ENCODE peak calls at places on chromosomes 13 and 19, in nine cellular contexts. One of them, this sample, is unnamed.

GRCh38 chr13:51585696-51586095 is 1.4 kb downstream of the WDFY2 start:
- DNase-seq in heart left ventricle: no peak
- DNase-seq in right atrium auricular region: no peak
- DNase-seq in GM23338: no peak
- DNase-seq in IMR-90: peak; percentile 62
- DNase-seq in OCI-LY7: peak; percentile 26
- DNase-seq in right lobe of liver: no peak
- DNase-seq in heart right ventricle: no peak
- DNase-seq in breast epithelium: no peak
- DNase-seq in this sample: no peak

GRCh38 chr13:74434782-74435181 is 300.6 kb upstream of the KLF12 start:
- DNase-seq in IMR-90: no peak
- DNase-seq in right atrium auricular region: no peak
- DNase-seq in breast epithelium: no peak
- DNase-seq in heart right ventricle: no peak
- DNase-seq in GM23338: no peak
- DNase-seq in OCI-LY7: no peak
- DNase-seq in right lobe of liver: no peak
- DNase-seq in heart left ventricle: no peak
- DNase-seq in this sample: no peak

GRCh38 chr13:111327701-111328100 is 7.3 kb downstream of the TEX29 start:
- DNase-seq in OCI-LY7: no peak
- DNase-seq in heart left ventricle: no peak
- DNase-seq in GM23338: no peak
- DNase-seq in IMR-90: no peak
- DNase-seq in right atrium auricular region: no peak
- DNase-seq in right lobe of liver: no peak
- DNase-seq in breast epithelium: no peak
- DNase-seq in heart right ventricle: no peak
- DNase-seq in this sample: no peak

GRCh38 chr13:112467236-112467635 is 91.1 kb downstream of the SPACA7 start:
- DNase-seq in heart left ventricle: no peak
- DNase-seq in OCI-LY7: no peak
- DNase-seq in right lobe of liver: no peak
- DNase-seq in IMR-90: no peak
- DNase-seq in heart right ventricle: no peak
- DNase-seq in right atrium auricular region: no peak
- DNase-seq in GM23338: no peak
- DNase-seq in breast epithelium: no peak
- DNase-seq in this sample: no peak

GRCh38 chr19:5850743-5851293 is 431 bp downstream of the FUT3 start:
- DNase-seq in right lobe of liver: peak; percentile 67
- DNase-seq in OCI-LY7: peak; percentile 16
- DNase-seq in heart right ventricle: no peak
- DNase-seq in heart left ventricle: no peak
- DNase-seq in breast epithelium: peak; percentile 53
- DNase-seq in GM23338: no peak
- DNase-seq in right atrium auricular region: no peak
- DNase-seq in IMR-90: peak; percentile 53
- DNase-seq in this sample: peak; percentile 87

GRCh38 chr19:43784981-43785808 is 4.4 kb upstream of the KCNN4 start:
- DNase-seq in right lobe of liver: no peak
- DNase-seq in OCI-LY7: peak; percentile 86
- DNase-seq in breast epithelium: peak; percentile 65
- DNase-seq in IMR-90: peak; percentile 67
- DNase-seq in heart right ventricle: peak; percentile 50
- DNase-seq in heart left ventricle: peak; percentile 50
- DNase-seq in GM23338: peak; percentile 92
- DNase-seq in right atrium auricular region: peak; percentile 71
- DNase-seq in this sample: peak; percentile 70

GRCh38 chr13:103156346-103156998 is 90.3 kb upstream of the SLC10A2 start:
- DNase-seq in right lobe of liver: no peak
- DNase-seq in OCI-LY7: no peak
- DNase-seq in IMR-90: no peak
- DNase-seq in heart left ventricle: no peak
- DNase-seq in right atrium auricular region: no peak
- DNase-seq in breast epithelium: no peak
- DNase-seq in heart right ventricle: no peak
- DNase-seq in GM23338: no peak
- DNase-seq in this sample: no peak

GRCh38 chr13:42702726-42703125 is 78.7 kb upstream of the FAM216B start:
- DNase-seq in OCI-LY7: no peak
- DNase-seq in breast epithelium: no peak
- DNase-seq in GM23338: no peak
- DNase-seq in heart left ventricle: no peak
- DNase-seq in IMR-90: no peak
- DNase-seq in right atrium auricular region: no peak
- DNase-seq in heart right ventricle: no peak
- DNase-seq in right lobe of liver: no peak
- DNase-seq in this sample: no peak

GRCh38 chr19:18438331-18439024 is 545 bp upstream of the ISYNA1 start:
- DNase-seq in right lobe of liver: no peak
- DNase-seq in heart right ventricle: peak; percentile 68
- DNase-seq in breast epithelium: peak; percentile 50
- DNase-seq in OCI-LY7: no peak
- DNase-seq in right atrium auricular region: no peak
- DNase-seq in GM23338: peak; percentile 64
- DNase-seq in IMR-90: no peak
- DNase-seq in heart left ventricle: peak; percentile 76
- DNase-seq in this sample: no peak

GRCh38 chr19:18440421-18440877 is 2.5 kb upstream of the ISYNA1 start:
- DNase-seq in heart left ventricle: no peak
- DNase-seq in OCI-LY7: peak; percentile 57
- DNase-seq in IMR-90: no peak
- DNase-seq in heart right ventricle: no peak
- DNase-seq in right atrium auricular region: no peak
- DNase-seq in breast epithelium: no peak
- DNase-seq in GM23338: peak; percentile 69
- DNase-seq in right lobe of liver: no peak
- DNase-seq in this sample: no peak

GRCh38 chr19:18439910-18440237 is 1.9 kb upstream of the ISYNA1 start:
- DNase-seq in breast epithelium: no peak
- DNase-seq in heart left ventricle: no peak
- DNase-seq in right lobe of liver: no peak
- DNase-seq in GM23338: no peak
- DNase-seq in OCI-LY7: no peak
- DNase-seq in IMR-90: no peak
- DNase-seq in right atrium auricular region: no peak
- DNase-seq in heart right ventricle: no peak
- DNase-seq in this sample: no peak

GRCh38 chr19:18437481-18438330 is at the start of gene ISYNA1:
- DNase-seq in heart right ventricle: peak; percentile 69
- DNase-seq in GM23338: peak; percentile 79
- DNase-seq in heart left ventricle: peak; percentile 77
- DNase-seq in right lobe of liver: no peak
- DNase-seq in IMR-90: peak; percentile 20
- DNase-seq in right atrium auricular region: no peak
- DNase-seq in breast epithelium: peak; percentile 56
- DNase-seq in OCI-LY7: no peak
- DNase-seq in this sample: peak; percentile 82

DNA sequence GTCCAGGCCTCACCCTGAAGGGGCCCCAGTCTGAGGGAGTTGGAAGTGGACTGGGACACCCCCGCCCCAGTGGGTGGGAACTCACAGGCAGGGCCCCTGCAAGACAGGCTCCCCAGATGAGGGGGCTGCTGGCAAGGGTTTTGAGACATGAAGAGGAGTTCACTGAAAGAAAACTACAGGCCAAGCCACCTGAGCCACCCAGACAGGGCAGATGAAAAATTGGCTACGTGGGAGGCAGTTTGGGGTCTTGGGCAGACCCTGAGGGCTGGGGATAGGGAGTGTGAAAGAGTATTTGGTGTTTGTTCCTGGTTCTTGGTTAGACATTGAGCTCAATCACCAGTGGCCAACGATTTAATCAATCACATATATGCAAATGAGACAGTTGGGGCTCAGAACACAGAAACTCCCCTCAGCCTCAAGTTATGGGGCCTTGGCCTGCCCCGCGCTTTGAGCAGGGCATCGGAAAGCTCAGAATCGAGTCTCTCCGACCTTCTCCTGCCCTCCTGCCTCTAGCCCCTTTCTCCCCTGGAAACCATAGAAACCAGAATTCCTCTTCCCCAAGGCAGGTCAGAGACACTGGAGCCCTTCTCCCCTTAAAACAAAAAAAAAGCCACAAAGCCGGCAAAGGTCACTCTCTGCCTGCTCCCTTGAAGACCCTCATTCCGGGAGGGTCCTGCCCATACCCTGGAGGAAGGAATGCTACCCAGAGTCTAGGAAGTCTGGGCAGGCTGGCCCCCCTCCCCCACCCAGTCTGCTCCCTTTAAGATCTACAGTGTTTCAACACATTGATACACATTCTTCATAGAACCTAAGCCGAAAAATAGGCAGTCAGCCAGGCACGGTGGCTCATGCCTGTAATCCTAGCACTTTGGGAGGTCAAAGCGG is 1.3 kb upstream of the ISYNA1 start:
- DNase-seq in heart right ventricle: no peak
- DNase-seq in breast epithelium: no peak
- DNase-seq in GM23338: peak; percentile 56
- DNase-seq in IMR-90: peak; percentile 77
- DNase-seq in right atrium auricular region: no peak
- DNase-seq in heart left ventricle: no peak
- DNase-seq in right lobe of liver: no peak
- DNase-seq in OCI-LY7: no peak
- DNase-seq in this sample: no peak
- H3K4me1 ChIP-seq in heart right ventricle: peaks cover 45% of the 10 kb centered on the region
- H3K4me1 ChIP-seq in breast epithelium: no peaks in the 10 kb centered on the region
- H3K4me1 ChIP-seq in GM23338: peaks cover 21% of the 10 kb centered on the region
- H3K4me1 ChIP-seq in IMR-90: peaks cover 22% of the 10 kb centered on the region
- H3K4me1 ChIP-seq in right atrium auricular region: no peaks in the 10 kb centered on the region
- H3K4me1 ChIP-seq in heart left ventricle: peaks cover 15% of the 10 kb centered on the region
- H3K4me1 ChIP-seq in right lobe of liver: no peaks in the 10 kb centered on the region
- H3K4me1 ChIP-seq in OCI-LY7: peaks cover 11% of the 10 kb centered on the region
- H3K4me1 ChIP-seq in this sample: peaks cover 19% of the 10 kb centered on the region

GRCh38 chr19:7699422-7700127 is 2.4 kb downstream of the FCER2 start:
- DNase-seq in right atrium auricular region: no peak
- DNase-seq in IMR-90: no peak
- DNase-seq in heart right ventricle: no peak
- DNase-seq in heart left ventricle: no peak
- DNase-seq in OCI-LY7: peak; percentile 50
- DNase-seq in right lobe of liver: no peak
- DNase-seq in breast epithelium: no peak
- DNase-seq in GM23338: no peak
- DNase-seq in this sample: no peak

GRCh38 chr19:7703332-7703731 is 1.4 kb upstream of the FCER2 start:
- DNase-seq in right atrium auricular region: no peak
- DNase-seq in right lobe of liver: no peak
- DNase-seq in OCI-LY7: no peak
- DNase-seq in heart right ventricle: no peak
- DNase-seq in heart left ventricle: no peak
- DNase-seq in breast epithelium: no peak
- DNase-seq in IMR-90: no peak
- DNase-seq in GM23338: peak; percentile 40
- DNase-seq in this sample: no peak

GRCh38 chr19:7701049-7701653 is 780 bp downstream of the FCER2 start:
- DNase-seq in IMR-90: no peak
- DNase-seq in right lobe of liver: no peak
- DNase-seq in OCI-LY7: no peak
- DNase-seq in heart right ventricle: no peak
- DNase-seq in breast epithelium: no peak
- DNase-seq in GM23338: no peak
- DNase-seq in right atrium auricular region: no peak
- DNase-seq in heart left ventricle: no peak
- DNase-seq in this sample: no peak

GRCh38 chr19:7700128-7700470 is 1.8 kb downstream of the FCER2 start:
- DNase-seq in IMR-90: no peak
- DNase-seq in breast epithelium: no peak
- DNase-seq in GM23338: no peak
- DNase-seq in heart right ventricle: no peak
- DNase-seq in heart left ventricle: no peak
- DNase-seq in OCI-LY7: no peak
- DNase-seq in right atrium auricular region: no peak
- DNase-seq in right lobe of liver: no peak
- DNase-seq in this sample: no peak

DNA sequence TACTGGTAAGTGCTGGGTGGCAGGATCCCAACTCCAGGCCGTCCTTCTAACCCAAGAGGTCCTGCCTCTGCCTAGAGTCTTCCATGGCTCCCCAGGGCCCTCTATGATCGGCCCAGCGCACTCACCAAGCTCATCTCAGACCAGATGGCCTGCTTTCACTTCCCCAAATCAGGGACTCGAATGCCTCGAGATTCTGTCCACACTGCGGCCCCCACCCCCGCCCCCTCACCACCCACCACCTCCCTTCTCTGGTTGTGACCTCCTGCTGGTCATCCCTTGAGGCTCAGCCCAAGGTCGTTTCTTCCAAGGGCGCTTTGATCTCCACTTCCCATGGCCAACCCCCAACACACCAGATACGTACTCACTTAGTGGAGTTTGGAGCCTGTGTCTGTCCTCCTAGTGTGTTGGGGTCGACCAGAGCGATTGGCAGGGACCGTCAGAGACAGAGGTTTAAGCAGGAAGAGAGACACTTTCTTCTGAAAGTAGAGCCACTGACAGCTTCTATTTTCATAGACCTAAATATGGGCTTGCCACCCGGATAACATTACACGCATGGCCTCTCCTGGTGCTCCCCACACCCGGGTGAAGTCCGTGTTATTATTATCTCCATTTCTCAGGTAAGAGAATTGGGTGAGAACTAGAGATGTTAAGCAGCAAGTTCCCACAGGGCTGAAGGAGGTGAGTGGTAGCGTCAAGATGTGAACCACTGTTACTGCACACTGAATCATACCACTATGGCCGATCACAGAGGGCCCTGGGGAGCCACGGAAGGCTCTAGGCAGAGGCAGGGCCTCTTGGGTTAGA is at the start of gene FCER2:
- DNase-seq in OCI-LY7: peak; percentile 88
- DNase-seq in right lobe of liver: no peak
- DNase-seq in right atrium auricular region: no peak
- DNase-seq in heart right ventricle: no peak
- DNase-seq in GM23338: no peak
- DNase-seq in breast epithelium: no peak
- DNase-seq in IMR-90: no peak
- DNase-seq in heart left ventricle: no peak
- DNase-seq in this sample: no peak
- TF ChIP-seq CTCF in OCI-LY7: no peak
- TF ChIP-seq CTCF in right lobe of liver: no peak
- TF ChIP-seq CTCF in right atrium auricular region: no peak
- TF ChIP-seq CTCF in heart right ventricle: no peak
- TF ChIP-seq CTCF in GM23338: no peak
- TF ChIP-seq CTCF in breast epithelium: no peak
- TF ChIP-seq CTCF in IMR-90: no peak
- TF ChIP-seq CTCF in heart left ventricle: no peak
- TF ChIP-seq CTCF in this sample: no peak

GRCh38 chr19:7355871-7356270 is 7.1 kb downstream of the ARHGEF18 start:
- DNase-seq in IMR-90: no peak
- DNase-seq in breast epithelium: no peak
- DNase-seq in GM23338: no peak
- DNase-seq in right atrium auricular region: no peak
- DNase-seq in heart left ventricle: no peak
- DNase-seq in OCI-LY7: no peak
- DNase-seq in heart right ventricle: no peak
- DNase-seq in right lobe of liver: no peak
- DNase-seq in this sample: peak; percentile 33
- H3K36me3 ChIP-seq in IMR-90: no peaks in the 10 kb centered on the region
- H3K36me3 ChIP-seq in breast epithelium: no peaks in the 10 kb centered on the region
- H3K36me3 ChIP-seq in GM23338: no peaks in the 10 kb centered on the region
- H3K36me3 ChIP-seq in right atrium auricular region: no peaks in the 10 kb centered on the region
- H3K36me3 ChIP-seq in heart left ventricle: no peaks in the 10 kb centered on the region
- H3K36me3 ChIP-seq in OCI-LY7: peaks cover 97% of the 10 kb centered on the region
- H3K36me3 ChIP-seq in heart right ventricle: no peaks in the 10 kb centered on the region
- H3K36me3 ChIP-seq in right lobe of liver: no peaks in the 10 kb centered on the region
- H3K36me3 ChIP-seq in this sample: no peaks in the 10 kb centered on the region

GRCh38 chr13:114110091-114110829 is 22.2 kb downstream of the RASA3 start:
- DNase-seq in heart right ventricle: no peak
- DNase-seq in right lobe of liver: peak; percentile 51
- DNase-seq in heart left ventricle: no peak
- DNase-seq in OCI-LY7: peak; percentile 84
- DNase-seq in IMR-90: no peak
- DNase-seq in right atrium auricular region: peak; percentile 60
- DNase-seq in breast epithelium: no peak
- DNase-seq in GM23338: peak; percentile 50
- DNase-seq in this sample: peak; percentile 78

GRCh38 chr13:114111577-114111976 is 20.8 kb downstream of the RASA3 start:
- DNase-seq in OCI-LY7: no peak
- DNase-seq in right atrium auricular region: peak; percentile 23
- DNase-seq in breast epithelium: no peak
- DNase-seq in GM23338: no peak
- DNase-seq in heart left ventricle: no peak
- DNase-seq in heart right ventricle: no peak
- DNase-seq in right lobe of liver: peak; percentile 19
- DNase-seq in IMR-90: peak; percentile 97
- DNase-seq in this sample: peak; percentile 10

GRCh38 chr13:114112826-114113322 is 19.5 kb downstream of the RASA3 start:
- DNase-seq in GM23338: peak; percentile 59
- DNase-seq in right atrium auricular region: peak; percentile 42
- DNase-seq in OCI-LY7: no peak
- DNase-seq in right lobe of liver: peak; percentile 33
- DNase-seq in breast epithelium: no peak
- DNase-seq in heart right ventricle: no peak
- DNase-seq in heart left ventricle: no peak
- DNase-seq in IMR-90: no peak
- DNase-seq in this sample: peak; percentile 48

GRCh38 chr13:114113961-114114360 is 18.5 kb downstream of the RASA3 start:
- DNase-seq in heart right ventricle: no peak
- DNase-seq in heart left ventricle: no peak
- DNase-seq in IMR-90: no peak
- DNase-seq in right lobe of liver: peak; percentile 24
- DNase-seq in breast epithelium: no peak
- DNase-seq in right atrium auricular region: peak; percentile 26
- DNase-seq in OCI-LY7: no peak
- DNase-seq in GM23338: no peak
- DNase-seq in this sample: peak; percentile 15

GRCh38 chr13:114112231-114112825 is 20.1 kb downstream of the RASA3 start:
- DNase-seq in heart right ventricle: no peak
- DNase-seq in right lobe of liver: peak; percentile 33
- DNase-seq in GM23338: no peak
- DNase-seq in IMR-90: peak; percentile 45
- DNase-seq in breast epithelium: no peak
- DNase-seq in heart left ventricle: no peak
- DNase-seq in right atrium auricular region: peak; percentile 55
- DNase-seq in OCI-LY7: no peak
- DNase-seq in this sample: peak; percentile 41
- H3K4me1 ChIP-seq in heart right ventricle: peaks cover 35% of the 10 kb centered on the region
- H3K4me1 ChIP-seq in right lobe of liver: no peaks in the 10 kb centered on the region
- H3K4me1 ChIP-seq in GM23338: peaks cover 8% of the 10 kb centered on the region
- H3K4me1 ChIP-seq in IMR-90: peaks cover 66% of the 10 kb centered on the region
- H3K4me1 ChIP-seq in breast epithelium: no peaks in the 10 kb centered on the region
- H3K4me1 ChIP-seq in heart left ventricle: peaks cover 8% of the 10 kb centered on the region
- H3K4me1 ChIP-seq in right atrium auricular region: no peaks in the 10 kb centered on the region
- H3K4me1 ChIP-seq in OCI-LY7: peaks cover 33% of the 10 kb centered on the region
- H3K4me1 ChIP-seq in this sample: peaks cover 24% of the 10 kb centered on the region

This sample was measured in upper lobe of right lung.